ENCODE peak calls at places on chromosomes 4 and X, in seven cellular contexts. L is brain microvascular endothelial cell, I is GM23338, M is A673, Y is aorta, U is left ventricle myocardium inferior, N is GM12878. C is an unnamed sample.

GRCh38 chrX:72624194-72624593 is 51.6 kb upstream of the HDAC8 start:
- DNase-seq in L (no peak), I (no peak), M (no peak), Y (no peak), U (no peak), N (no peak), C (no peak)

GRCh38 chrX:119654112-119654531 is 38.8 kb downstream of the SEPTIN6 start:
- DNase-seq in L (peak; percentile 86), I (peak; percentile 35), M (peak; percentile 7), Y (no peak), U (peak; percentile 56), N (no peak), C (no peak)

GRCh38 chrX:39320165-39320564 is 518.9 kb downstream of the MID1IP1 start:
- DNase-seq in L (no peak), I (no peak), M (no peak), Y (no peak), U (no peak), N (no peak), C (no peak)

GRCh38 chr4:173167793-173168395 is 717 bp upstream of the GALNT7 start:
- DNase-seq in L (no peak), I (peak; percentile 73), M (peak; percentile 84), Y (peak; percentile 57), U (no peak), N (no peak), C (no peak)

GRCh38 chr4:128362760-128363159 is 75.1 kb upstream of the PGRMC2 start:
- DNase-seq in L (no peak), I (peak; percentile 49), M (no peak), Y (no peak), U (no peak), N (no peak), C (no peak)

GRCh38 chr4:25158817-25159216 is 1.4 kb downstream of the SEPSECS start:
- DNase-seq in L (no peak), I (no peak), M (no peak), Y (no peak), U (no peak), N (no peak), C (no peak)

GRCh38 chr4:6225469-6225868 is 25.1 kb upstream of the JAKMIP1 start:
- DNase-seq in L (peak; percentile 14), I (peak; percentile 84), M (peak; percentile 46), Y (no peak), U (no peak), N (no peak), C (no peak)

GRCh38 chr4:54940996-54941395 is 184.4 kb downstream of the KDR start:
- DNase-seq in L (no peak), I (no peak), M (peak; percentile 9), Y (no peak), U (no peak), N (no peak), C (no peak)

GRCh38 chr4:123876122-123876521 is 479.5 kb downstream of the SPRY1 start:
- DNase-seq in L (no peak), I (no peak), M (no peak), Y (no peak), U (no peak), N (no peak), C (no peak)

GRCh38 chr4:84632092-84632491 is 49.2 kb downstream of the CDS1 start:
- DNase-seq in L (peak; percentile 76), I (no peak), M (no peak), Y (no peak), U (no peak), N (no peak), C (no peak)

GRCh38 chrX:105700316-105700715 is 122.0 kb upstream of the NRK start:
- DNase-seq in L (no peak), I (peak; percentile 6), M (no peak), Y (no peak), U (no peak), N (no peak), C (no peak)

GRCh38 chrX:633043-633654 is 2.6 kb downstream of the SHOX start:
- DNase-seq in L (no peak), I (no peak), M (no peak), Y (no peak), U (no peak), N (no peak), C (no peak)
- H3K27me3 ChIP-seq in L (peaks cover 73% of the 10 kb centered on the region), I (peaks cover 98% of the 10 kb centered on the region), M (peaks cover 79% of the 10 kb centered on the region), Y (no peaks in the 10 kb centered on the region), U (peaks cover 87% of the 10 kb centered on the region), N (no peaks in the 10 kb centered on the region), C (peaks cover 85% of the 10 kb centered on the region)

DNA sequence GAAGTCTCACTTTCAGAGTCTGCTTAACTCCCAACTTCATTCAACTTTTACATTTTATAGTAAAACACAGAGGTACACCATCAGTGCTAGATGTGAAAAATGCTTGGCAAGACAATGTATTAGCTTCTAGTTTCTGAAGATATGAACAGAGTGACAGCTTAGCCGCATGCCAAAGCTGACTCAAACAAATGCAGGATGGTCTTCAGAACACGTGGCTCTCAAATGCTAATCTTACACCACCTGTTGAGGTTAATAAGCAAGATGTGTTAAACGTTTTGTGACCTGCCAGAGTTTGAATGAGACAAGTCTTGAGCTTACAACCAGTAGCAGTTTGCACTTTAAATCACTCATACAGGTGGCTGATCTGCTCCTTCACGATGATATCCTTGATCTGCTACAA is 18.9 kb upstream of the GPM6B start:
- DNase-seq in L (no peak), I (no peak), M (no peak), Y (no peak), U (no peak), N (no peak), C (no peak)
- H3K27me3 ChIP-seq in L (no peaks in the 10 kb centered on the region), I (no peaks in the 10 kb centered on the region), M (no peaks in the 10 kb centered on the region), Y (no peaks in the 10 kb centered on the region), U (no peaks in the 10 kb centered on the region), N (peaks cover 2% of the 10 kb centered on the region), C (peaks cover 17% of the 10 kb centered on the region)

DNA sequence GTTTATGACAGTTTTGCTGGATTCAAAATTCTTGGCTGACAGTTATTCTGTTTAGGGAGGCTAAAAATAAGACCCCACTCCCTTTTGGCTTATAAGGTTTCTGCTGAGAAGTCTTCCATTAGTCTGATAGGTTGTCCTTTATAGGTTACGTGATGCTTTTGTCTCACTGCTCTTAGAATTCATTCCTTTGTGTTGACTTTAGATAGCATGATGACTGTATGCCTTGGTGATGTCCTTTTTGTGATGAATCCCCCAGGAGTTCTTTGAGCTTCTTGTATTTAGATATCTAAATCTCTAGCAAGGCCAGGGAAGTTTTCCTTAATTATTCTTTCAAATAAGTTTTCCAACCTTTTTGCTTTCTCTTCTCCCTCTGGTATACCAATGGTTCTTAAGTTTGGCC is 36.4 kb downstream of the DCLK2 start:
- DNase-seq in L (peak; percentile 40), I (no peak), M (no peak), Y (no peak), U (no peak), N (no peak), C (no peak)
- H3K27me3 ChIP-seq in L (no peaks in the 10 kb centered on the region), I (no peaks in the 10 kb centered on the region), M (no peaks in the 10 kb centered on the region), Y (no peaks in the 10 kb centered on the region), U (no peaks in the 10 kb centered on the region), N (no peaks in the 10 kb centered on the region), C (no peaks in the 10 kb centered on the region)

DNA sequence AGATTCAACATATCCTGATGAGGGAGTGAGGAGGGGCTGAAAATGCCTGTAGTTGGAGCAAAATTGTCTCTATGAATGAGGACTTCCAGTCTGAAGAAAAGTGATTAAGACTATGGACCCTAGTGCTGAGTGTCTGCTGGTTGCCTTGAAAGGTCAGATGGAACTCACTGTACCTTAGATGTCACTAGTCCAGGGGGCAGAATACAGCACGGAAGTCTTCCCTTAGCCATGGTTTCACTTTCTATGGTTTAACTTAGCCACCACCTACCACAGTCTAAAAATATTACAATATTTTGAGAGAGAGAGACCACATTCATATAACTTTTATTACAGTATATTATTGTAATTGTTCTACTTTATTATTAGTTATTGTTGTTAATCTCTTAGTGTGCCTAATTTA is 223.1 kb downstream of the FMR1NB start:
- DNase-seq in L (no peak), I (no peak), M (no peak), Y (no peak), U (no peak), N (no peak), C (no peak)
- H3K27me3 ChIP-seq in L (no peaks in the 10 kb centered on the region), I (no peaks in the 10 kb centered on the region), M (no peaks in the 10 kb centered on the region), Y (no peaks in the 10 kb centered on the region), U (no peaks in the 10 kb centered on the region), N (no peaks in the 10 kb centered on the region), C (peaks cover 2% of the 10 kb centered on the region)